ENCODE peak calls at places on chromosome 1, in five cellular contexts. O is astrocyte of the cerebellum, W is lung, J is iPS DF 6.9, I is ovary. N is an unnamed sample.

GRCh38 chr1:44390277-44390676 is 14.8 kb upstream of the RNF220 start:
- DNase-seq in J (no peak), W (no peak), I (no peak), O (peak), N (no peak)

GRCh38 chr1:200206340-200206739 is 178.8 kb downstream of the NR5A2 start:
- DNase-seq in O (peak), W (no peak), J (no peak), I (no peak), N (no peak)

GRCh38 chr1:33341190-33341589 is 20.3 kb upstream of the A3GALT2 start:
- DNase-seq in I (no peak), J (no peak), O (no peak), W (no peak), N (no peak)

GRCh38 chr1:5125208-5125607 is 470.8 kb downstream of the AJAP1 start:
- DNase-seq in I (no peak), J (no peak), W (no peak), O (no peak), N (no peak)

GRCh38 chr1:56575865-56576264 is 3.5 kb downstream of the PLPP3 start:
- DNase-seq in I (no peak), W (no peak), O (no peak), J (no peak), N (no peak)

GRCh38 chr1:231355171-231355570 is 17.1 kb downstream of the SPRTN start:
- DNase-seq in W (no peak), O (no peak), J (no peak), I (no peak), N (no peak)

GRCh38 chr1:222970040-222970439 is 155.2 kb downstream of the DISP1 start:
- DNase-seq in W (no peak), I (no peak), J (no peak), O (no peak), N (no peak)

GRCh38 chr1:243786546-243786945 is 63.5 kb downstream of the AKT3 start:
- DNase-seq in I (no peak), O (no peak), W (no peak), J (no peak), N (no peak)

GRCh38 chr1:5742801-5743200 is 249.4 kb downstream of the NPHP4 start:
- DNase-seq in O (no peak), W (no peak), J (no peak), I (no peak), N (no peak)

GRCh38 chr1:61612600-61612999 is 112.3 kb downstream of the TM2D1 start:
- DNase-seq in J (no peak), I (no peak), O (no peak), W (no peak), N (no peak)

GRCh38 chr1:6440198-6441126 is 15.9 kb downstream of the ESPN start:
- DNase-seq in O (no peak), W (peak), J (no peak), I (no peak), N (peak)

GRCh38 chr1:14924012-14924452 is 229.5 kb upstream of the TMEM51 start:
- DNase-seq in I (peak), O (peak), J (no peak), W (no peak), N (no peak)

GRCh38 chr1:52842643-52843310 is at the start of gene ZYG11A:
- DNase-seq in J (no peak), I (peak), O (peak), W (peak), N (peak)

GRCh38 chr1:66339944-66340343 is 194.0 kb upstream of the SGIP1 start:
- DNase-seq in J (no peak), W (no peak), O (no peak), I (no peak), N (no peak)

GRCh38 chr1:67149179-67149770 is 14.5 kb upstream of the C1orf141 start:
- DNase-seq in I (peak), O (peak), J (peak), W (peak), N (peak)

GRCh38 chr1:227234998-227235405 is 83.3 kb downstream of the CDC42BPA start:
- DNase-seq in J (no peak), W (no peak), O (peak), I (no peak), N (peak)

GRCh38 chr1:236862615-236863211 is 67.6 kb downstream of the MTR start:
- DNase-seq in J (no peak), O (no peak), I (no peak), W (no peak), N (peak)

GRCh38 chr1:32485554-32486255 is 20.8 kb downstream of the ZBTB8B start:
- DNase-seq in W (no peak), O (no peak), J (no peak), I (no peak), N (no peak)

GRCh38 chr1:9016455-9016854 is 9.8 kb downstream of the SLC2A7 start:
- DNase-seq in I (no peak), W (no peak), J (no peak), O (no peak), N (no peak)

GRCh38 chr1:170377896-170378634 is 153.9 kb upstream of the GORAB start:
- DNase-seq in I (no peak), W (no peak), J (no peak), O (no peak), N (no peak)

GRCh38 chr1:191953516-191953915 is 204.7 kb upstream of the RGS18 start:
- DNase-seq in I (no peak), W (no peak), O (no peak), J (no peak), N (no peak)

GRCh38 chr1:160048335-160048734 is 16.5 kb upstream of the PIGM start:
- DNase-seq in J (no peak), I (no peak), W (no peak), O (no peak), N (no peak)

GRCh38 chr1:99465176-99465900 is 180.6 kb upstream of the PALMD start:
- DNase-seq in I (no peak), W (no peak), J (no peak), O (peak), N (no peak)

GRCh38 chr1:71307451-71307850 is 226.6 kb upstream of the ZRANB2 start:
- DNase-seq in J (no peak), W (no peak), O (peak), I (no peak), N (peak)

GRCh38 chr1:53682369-53682685 is 56.6 kb downstream of the GLIS1 start:
- DNase-seq in J (no peak), I (no peak), W (no peak), O (no peak), N (no peak)

GRCh38 chr1:43853161-43853921 is 80.3 kb upstream of the ARTN start:
- DNase-seq in O (peak), I (peak), W (peak), J (no peak), N (peak)

GRCh38 chr1:223224465-223224864 is 81.4 kb upstream of the TLR5 start:
- DNase-seq in J (no peak), O (no peak), W (no peak), I (no peak), N (no peak)

GRCh38 chr1:174074757-174075156 is 52.6 kb upstream of the RC3H1 start:
- DNase-seq in I (no peak), J (no peak), W (no peak), O (peak), N (no peak)

GRCh38 chr1:221494670-221495069 is 247.2 kb downstream of the DUSP10 start:
- DNase-seq in W (no peak), O (no peak), J (no peak), I (no peak), N (no peak)

GRCh38 chr1:93695411-93696005 is 13.9 kb upstream of the BCAR3 start:
- DNase-seq in O (no peak), J (no peak), I (no peak), W (no peak), N (no peak)

GRCh38 chr1:219031821-219032220 is 141.9 kb upstream of the LYPLAL1 start:
- DNase-seq in W (no peak), I (no peak), O (no peak), J (no peak), N (no peak)

GRCh38 chr1:77605246-77606026 is 77.0 kb downstream of the ZZZ3 start:
- DNase-seq in O (peak), W (peak), I (no peak), J (no peak), N (peak)

GRCh38 chr1:190478193-190479007 is 736 bp upstream of the BRINP3 start:
- DNase-seq in W (no peak), I (peak), O (no peak), J (no peak), N (no peak)

GRCh38 chr1:63408331-63408730 is 40.9 kb downstream of the ALG6 start:
- DNase-seq in I (no peak), O (no peak), W (no peak), J (no peak), N (no peak)

GRCh38 chr1:33612877-33613487 is 140.5 kb downstream of the ZSCAN20 start:
- DNase-seq in W (peak), I (peak), O (peak), J (peak), N (peak)

DNA sequence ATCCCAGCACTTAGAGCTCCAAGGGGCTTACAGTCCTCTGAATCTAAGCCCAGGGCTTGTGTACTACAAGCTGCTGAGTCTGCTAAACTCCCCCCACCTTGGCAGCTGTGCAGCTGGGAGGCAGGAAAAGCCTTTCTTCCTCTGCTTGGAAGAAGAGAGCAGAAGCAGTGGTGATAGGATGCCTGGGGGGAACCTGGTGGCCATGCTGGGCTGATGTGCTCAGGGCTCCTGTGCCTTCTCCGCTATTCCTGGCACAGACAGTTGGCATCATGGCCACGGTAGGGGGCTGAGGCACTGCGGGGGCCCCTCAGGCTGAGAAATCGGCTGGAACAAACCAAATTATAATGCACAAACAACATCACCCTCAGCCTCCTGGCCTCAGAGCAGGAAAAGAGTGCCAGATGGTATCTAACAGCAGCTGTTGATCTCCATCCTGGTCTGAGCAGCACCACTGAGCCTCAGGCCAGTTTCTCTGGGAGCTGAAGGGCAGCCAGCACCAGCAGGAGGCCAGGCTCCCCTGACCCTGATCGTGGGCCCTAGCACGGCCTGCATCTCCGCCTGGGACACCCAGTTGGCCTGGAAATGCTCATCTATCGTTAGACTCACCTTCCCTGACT is 35.8 kb downstream of the ECE1 start:
- DNase-seq in I (peak), J (no peak), W (no peak), O (peak), N (no peak)
- H3K4me3 ChIP-seq in I (no peak), J (no peak), W (no peak), O (no peak), N (no peak)

GRCh38 chr1:147699686-147700041 is 29.3 kb upstream of the ACP6 start:
- DNase-seq in W (no peak), I (no peak), J (no peak), O (no peak), N (no peak)

DNA sequence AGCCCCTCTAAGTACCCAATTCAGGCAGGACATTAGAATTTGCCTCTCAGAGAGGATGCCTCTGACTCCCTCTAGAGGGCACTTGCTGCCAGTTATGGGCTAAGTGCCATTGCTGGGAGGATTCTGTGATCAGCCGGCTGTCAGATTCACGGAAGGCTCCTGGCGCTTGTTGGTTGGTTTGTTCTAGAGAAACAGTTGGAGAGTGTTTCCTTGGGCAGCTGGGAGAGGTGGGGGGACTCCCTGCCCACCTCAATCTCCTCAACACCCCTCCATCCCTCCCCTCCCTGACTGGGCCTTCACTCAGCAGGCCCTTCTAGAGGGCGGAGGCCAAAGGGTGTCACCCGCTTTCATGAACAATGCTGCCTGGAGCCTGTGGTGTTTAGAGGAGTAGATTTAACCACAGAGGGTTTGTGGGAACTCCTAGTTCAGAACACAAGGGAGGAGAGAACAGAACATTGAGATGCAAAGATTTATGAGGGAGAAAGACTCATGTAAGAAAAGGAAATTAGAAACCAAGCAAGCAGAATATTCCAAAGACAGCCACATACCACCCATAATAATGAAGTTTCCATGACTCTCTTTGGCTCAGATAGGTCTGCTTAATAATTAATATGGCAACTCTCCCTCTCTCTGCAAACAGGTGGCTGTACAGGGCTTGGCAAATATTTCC is 29.9 kb upstream of the ACP6 start:
- DNase-seq in W (peak), J (peak), O (peak), I (peak), N (peak)
- H3K4me3 ChIP-seq in W (no peak), J (no peak), O (no peak), I (no peak), N (no peak)

GRCh38 chr1:198671136-198671535 is 32.3 kb downstream of the PTPRC start:
- DNase-seq in O (no peak), J (no peak), I (no peak), W (no peak), N (no peak)
- H3K4me3 ChIP-seq in O (no peak), J (no peak), I (no peak), W (no peak), N (no peak)

DNA sequence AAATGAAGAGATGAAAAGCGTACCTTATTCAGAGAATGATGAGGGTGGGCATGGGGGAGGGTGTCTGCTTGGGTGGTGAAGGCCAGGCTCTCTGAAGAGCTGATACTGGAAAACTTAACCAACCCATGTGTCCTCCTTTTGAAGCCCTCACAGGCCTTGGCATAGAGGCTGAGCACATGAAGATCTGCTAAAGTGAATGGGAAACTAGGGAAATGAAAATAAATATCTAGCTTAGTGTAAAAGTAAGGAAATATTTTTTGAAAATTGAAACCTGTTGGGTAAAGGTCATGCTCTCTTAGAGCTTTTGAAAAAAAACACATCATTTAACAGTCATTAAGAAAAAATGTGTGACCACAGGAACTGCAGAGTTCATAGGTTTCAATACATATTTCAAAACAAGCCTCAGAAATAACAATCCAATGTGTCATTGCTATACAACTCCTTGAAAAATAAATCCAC is 40.5 kb upstream of the RALGPS2 start:
- DNase-seq in W (no peak), O (peak), I (no peak), J (no peak), N (no peak)
- H3K4me3 ChIP-seq in W (no peak), O (no peak), I (no peak), J (no peak), N (no peak)

GRCh38 chr1:147071142-147071541 is 101.1 kb downstream of the PRKAB2 start:
- DNase-seq in O (no peak), J (no peak), W (no peak), I (no peak), N (no peak)

GRCh38 chr1:147077081-147077480 is 95.2 kb downstream of the PRKAB2 start:
- DNase-seq in W (no peak), J (no peak), O (no peak), I (no peak), N (no peak)

GRCh38 chr1:147076442-147076841 is 95.8 kb downstream of the PRKAB2 start:
- DNase-seq in W (no peak), I (no peak), J (no peak), O (no peak), N (no peak)

GRCh38 chr1:147072371-147073061 is 99.8 kb downstream of the PRKAB2 start:
- DNase-seq in I (no peak), W (no peak), J (no peak), O (no peak), N (no peak)

DNA sequence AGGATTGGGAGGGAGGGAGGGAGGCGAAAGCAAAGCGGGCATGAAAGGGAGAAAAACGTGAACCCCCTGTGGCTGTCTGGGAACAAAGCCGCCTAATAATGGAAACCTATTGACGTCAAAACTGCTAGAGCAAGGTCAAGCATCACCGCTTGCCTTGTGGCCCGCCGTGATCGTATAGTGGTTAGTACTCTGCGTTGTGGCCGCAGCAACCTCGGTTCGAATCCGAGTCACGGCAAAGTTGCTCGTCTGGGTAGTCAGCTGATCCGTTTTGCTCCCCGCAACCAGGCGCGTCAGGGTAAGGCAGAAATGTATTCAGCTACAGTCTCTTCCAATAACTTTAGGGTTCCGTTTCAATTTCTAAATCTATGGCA is 99.2 kb downstream of the PRKAB2 start:
- DNase-seq in W (no peak), J (no peak), I (no peak), O (no peak), N (no peak)
- H3K4me3 ChIP-seq in W (no peak), J (peak), I (no peak), O (no peak), N (no peak)

GRCh38 chr1:229432905-229433304 is 989 bp downstream of the ACTA1 start:
- DNase-seq in J (no peak), W (no peak), I (no peak), O (no peak), N (no peak)

GRCh38 chr1:229434641-229435051 is 752 bp upstream of the ACTA1 start:
- DNase-seq in W (no peak), J (no peak), O (no peak), I (no peak), N (no peak)

GRCh38 chr1:229432116-229432461 is 1.8 kb downstream of the ACTA1 start:
- DNase-seq in I (no peak), W (no peak), O (no peak), J (no peak), N (no peak)

GRCh38 chr1:229434005-229434640 is at the start of gene ACTA1:
- DNase-seq in O (no peak), W (no peak), J (no peak), I (no peak), N (no peak)

GRCh38 chr1:229433364-229434004 is 410 bp downstream of the ACTA1 start:
- DNase-seq in O (no peak), W (no peak), I (no peak), J (no peak), N (no peak)
- H3K4me3 ChIP-seq in O (no peak), W (no peak), I (no peak), J (peak), N (no peak)

GRCh38 chr1:156160000-156160743 is 6.8 kb downstream of the SEMA4A start:
- DNase-seq in O (no peak), I (peak), J (no peak), W (no peak), N (no peak)
- H3K4me3 ChIP-seq in O (peak), I (peak), J (no peak), W (no peak), N (no peak)

DNA sequence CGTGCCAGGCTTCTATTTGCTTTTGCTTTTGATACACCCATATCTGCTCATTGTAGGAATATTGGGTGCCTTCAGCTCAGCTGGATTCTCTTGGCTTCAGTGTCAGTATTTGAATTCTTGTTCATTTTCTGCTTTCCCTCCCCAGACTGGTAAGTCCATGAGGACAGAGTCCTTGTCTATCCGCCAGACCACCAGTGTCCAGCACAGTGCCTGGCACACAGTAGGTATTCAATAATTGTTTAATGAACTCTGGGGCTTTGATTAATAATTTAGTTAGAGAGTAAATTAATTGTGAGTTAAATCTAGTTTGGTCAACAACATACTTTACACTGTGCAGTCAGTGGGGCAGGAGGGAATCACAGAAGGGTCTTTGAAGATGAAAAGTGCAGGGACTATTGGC is 119.0 kb upstream of the JUN start:
- DNase-seq in W (no peak), J (no peak), I (no peak), O (no peak), N (no peak)
- H3K4me3 ChIP-seq in W (no peak), J (no peak), I (no peak), O (no peak), N (no peak)

GRCh38 chr1:201946224-201946908 is at the start of gene LMOD1:
- DNase-seq in J (peak), O (peak), W (peak), I (peak), N (no peak)
- H3K4me3 ChIP-seq in J (peak), O (peak), W (peak), I (peak), N (no peak)

GRCh38 chr1:204462229-204462561 is 32.4 kb downstream of the PIK3C2B start:
- DNase-seq in J (no peak), I (no peak), W (no peak), O (no peak), N (no peak)
- H3K4me3 ChIP-seq in J (no peak), I (no peak), W (no peak), O (no peak), N (peak)

N was measured in Jurkat, Clone E6-1.